ENCODE peak calls at places on chromosomes 13 and 19, in five cellular contexts. H is IMR-90, J is H54, W is adrenal gland, Q is heart left ventricle. M is an unnamed sample.

GRCh38 chr13:82571653-82572052 is 1310.6 kb downstream of the SLITRK1 start:
- DNase-seq in H (no peak), J (no peak), W (no peak), Q (no peak), M (no peak)

GRCh38 chr19:33075519-33075918 is 5.5 kb upstream of the GPATCH1 start:
- DNase-seq in H (no peak), J (no peak), W (no peak), Q (no peak), M (no peak)

GRCh38 chr13:30126903-30127428 is 180.4 kb downstream of the KATNAL1 start:
- DNase-seq in H (peak; percentile 61), J (no peak), W (no peak), Q (no peak), M (no peak)

GRCh38 chr19:45497791-45498190 is 452 bp upstream of the PPM1N start:
- DNase-seq in H (no peak), J (no peak), W (no peak), Q (no peak), M (peak; percentile 78)

GRCh38 chr13:54705738-54706137 is 1677.1 kb downstream of the OLFM4 start:
- DNase-seq in H (no peak), J (no peak), W (no peak), Q (no peak), M (no peak)

GRCh38 chr13:23866420-23867026 is 22.7 kb downstream of the MIPEP start:
- DNase-seq in H (peak; percentile 15), J (peak; percentile 9), W (no peak), Q (no peak), M (no peak)

GRCh38 chr19:3366761-3367571 is 583 bp downstream of the NFIC start:
- DNase-seq in H (no peak), J (no peak), W (peak; percentile 73), Q (no peak), M (peak; percentile 84)

GRCh38 chr13:44474122-44474910 is 100.7 kb downstream of the SERP2 start:
- DNase-seq in H (peak; percentile 17), J (no peak), W (no peak), Q (no peak), M (no peak)

GRCh38 chr19:28498404-28498976 is 714.5 kb downstream of the UQCRFS1 start:
- DNase-seq in H (no peak), J (no peak), W (no peak), Q (no peak), M (no peak)

GRCh38 chr19:18790566-18791314 is at the start of gene COMP:
- DNase-seq in H (no peak), J (no peak), W (no peak), Q (no peak), M (peak; percentile 58)

GRCh38 chr13:63288576-63288975 is 1872.9 kb upstream of the PCDH20 start:
- DNase-seq in H (peak; percentile 57), J (no peak), W (no peak), Q (no peak), M (no peak)

GRCh38 chr13:70253834-70254233 is 145.6 kb upstream of the KLHL1 start:
- DNase-seq in H (no peak), J (no peak), W (no peak), Q (no peak), M (no peak)

GRCh38 chr19:46786236-46787039 is 2.0 kb downstream of the SLC1A5 start:
- DNase-seq in H (peak; percentile 83), J (peak; percentile 60), W (peak; percentile 61), Q (peak; percentile 70), M (peak; percentile 86)

GRCh38 chr13:24293761-24294160 is 15.6 kb upstream of the C1QTNF9 start:
- DNase-seq in H (no peak), J (no peak), W (no peak), Q (no peak), M (no peak)

GRCh38 chr13:27857271-27857670 is 62.5 kb upstream of the PDX1 start:
- DNase-seq in H (no peak), J (no peak), W (no peak), Q (no peak), M (no peak)

GRCh38 chr13:113932060-113932459 is 41.8 kb downstream of the C13orf46 start:
- DNase-seq in H (no peak), J (no peak), W (no peak), Q (no peak), M (peak; percentile 6)

GRCh38 chr13:24982333-24982999 is 113.5 kb upstream of the PABPC3 start:
- DNase-seq in H (no peak), J (no peak), W (no peak), Q (peak; percentile 37), M (no peak)

GRCh38 chr19:53906211-53907192 is 2.6 kb upstream of the CACNG7 start:
- DNase-seq in H (no peak), J (peak; percentile 98), W (peak; percentile 33), Q (no peak), M (peak; percentile 89)

GRCh38 chr13:41345921-41346589 is 35.0 kb downstream of the NAA16 start:
- DNase-seq in H (peak; percentile 44), J (no peak), W (no peak), Q (no peak), M (no peak)

GRCh38 chr13:23851106-23851505 is 38.1 kb downstream of the MIPEP start:
- DNase-seq in H (peak; percentile 24), J (no peak), W (no peak), Q (no peak), M (no peak)

GRCh38 chr13:114007566-114007965 is 33.7 kb upstream of the C13orf46 start:
- DNase-seq in H (no peak), J (no peak), W (no peak), Q (no peak), M (peak; percentile 34)

DNA sequence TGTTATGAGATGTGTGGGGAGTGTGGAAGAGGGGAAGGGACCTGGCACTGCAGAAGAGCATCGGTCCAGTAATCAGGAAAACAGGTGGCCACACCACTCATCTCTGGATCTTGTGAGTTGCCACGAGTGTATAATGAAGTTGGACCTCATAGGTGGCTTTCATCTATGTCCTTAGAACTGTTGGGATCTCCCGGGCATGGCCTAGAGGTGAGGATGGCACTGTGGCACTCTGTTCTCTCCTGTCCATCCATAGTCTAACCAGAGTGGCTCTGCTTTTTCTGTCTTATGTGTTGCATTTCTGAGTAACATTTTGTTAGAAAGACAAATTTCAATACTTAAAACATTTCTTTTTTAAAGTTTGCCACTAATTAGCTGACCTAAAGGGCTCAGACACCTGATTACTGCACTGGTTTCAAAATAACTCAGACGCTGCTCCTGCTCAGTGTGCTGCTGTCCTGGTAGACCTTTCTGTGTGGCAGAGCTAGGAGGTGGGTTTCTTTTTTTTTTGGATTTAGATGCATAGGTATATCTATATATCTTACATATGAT is 5.5 kb downstream of the CNMD start:
- DNase-seq in H (no peak), J (no peak), W (no peak), Q (no peak), M (no peak)
- TF ChIP-seq POLR2A in H (no peak), J (no peak), W (no peak), Q (no peak), M (no peak)

GRCh38 chr19:2016041-2016807 is 710 bp upstream of the BTBD2 start:
- DNase-seq in H (peak; percentile 81), J (peak; percentile 82), W (peak; percentile 86), Q (peak; percentile 86), M (no peak)
- TF ChIP-seq POLR2A in H (no peak), J (no peak), W (no peak), Q (no peak), M (no peak)

GRCh38 chr19:49906879-49907564 is 10.3 kb upstream of the IL4I1 start:
- DNase-seq in H (no peak), J (no peak), W (no peak), Q (no peak), M (no peak)
- TF ChIP-seq POLR2A in H (no peak), J (no peak), W (no peak), Q (no peak), M (no peak)

GRCh38 chr19:40284251-40284500 is 969 bp downstream of the AKT2 start:
- DNase-seq in H (no peak), J (no peak), W (no peak), Q (no peak), M (no peak)

GRCh38 chr19:40284501-40285352 is at the start of gene AKT2:
- DNase-seq in H (peak; percentile 47), J (peak; percentile 72), W (no peak), Q (peak; percentile 72), M (peak; percentile 95)

GRCh38 chr19:40286674-40287421 is 1.7 kb upstream of the AKT2 start:
- DNase-seq in H (no peak), J (no peak), W (no peak), Q (no peak), M (no peak)

GRCh38 chr19:40286235-40286530 is 1.0 kb upstream of the AKT2 start:
- DNase-seq in H (no peak), J (no peak), W (no peak), Q (no peak), M (no peak)

GRCh38 chr19:40285353-40286234 is 449 bp upstream of the AKT2 start:
- DNase-seq in H (peak; percentile 99), J (peak; percentile 98), W (peak; percentile 99), Q (peak; percentile 99), M (peak; percentile 99)
- TF ChIP-seq POLR2A in H (peak; percentile 64), J (no peak), W (no peak), Q (peak; percentile 34), M (no peak)

DNA sequence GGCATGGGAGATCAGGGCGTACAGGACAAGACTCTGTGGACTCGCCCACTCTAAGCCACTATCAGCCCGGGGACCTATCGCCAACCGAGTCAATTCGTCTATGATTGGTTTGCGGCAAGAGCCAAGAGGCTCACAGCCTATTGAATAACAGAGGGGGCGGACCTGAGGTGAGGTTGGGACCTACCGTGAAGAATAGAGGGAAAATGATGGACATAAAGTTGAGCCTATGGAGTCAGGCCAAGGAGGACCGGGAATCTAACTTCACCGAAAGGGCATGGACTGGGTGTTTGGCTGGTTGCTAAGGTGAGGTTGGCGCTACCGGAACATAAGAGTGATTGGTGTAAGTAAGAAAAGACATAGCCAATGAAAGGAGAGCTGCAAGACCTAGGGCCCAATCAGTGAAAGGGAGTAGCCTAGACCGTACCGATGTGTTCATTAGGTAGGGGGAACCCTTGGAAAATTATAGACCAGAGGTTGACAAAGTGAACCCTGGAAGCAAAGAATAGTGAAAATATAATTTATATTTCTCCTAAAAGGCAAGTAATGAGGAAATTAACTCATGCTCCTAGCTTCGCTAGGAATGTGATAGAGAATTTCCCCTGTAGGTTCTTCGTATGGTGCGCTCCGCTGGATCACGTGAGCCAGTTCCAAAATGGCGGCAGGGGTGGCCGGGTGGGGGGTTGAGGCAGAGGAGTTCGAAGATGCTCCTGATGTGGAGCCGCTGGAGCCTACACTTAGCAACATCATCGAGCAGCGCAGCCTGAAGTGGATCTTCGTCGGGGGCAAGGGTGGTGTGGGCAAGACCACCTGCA is at the start of gene GET3:
- DNase-seq in H (peak; percentile 100), J (peak; percentile 95), W (peak; percentile 97), Q (peak; percentile 94), M (peak; percentile 93)
- TF ChIP-seq POLR2A in H (peak; percentile 85), J (peak; percentile 66), W (peak; percentile 46), Q (peak; percentile 38), M (no peak)

DNA sequence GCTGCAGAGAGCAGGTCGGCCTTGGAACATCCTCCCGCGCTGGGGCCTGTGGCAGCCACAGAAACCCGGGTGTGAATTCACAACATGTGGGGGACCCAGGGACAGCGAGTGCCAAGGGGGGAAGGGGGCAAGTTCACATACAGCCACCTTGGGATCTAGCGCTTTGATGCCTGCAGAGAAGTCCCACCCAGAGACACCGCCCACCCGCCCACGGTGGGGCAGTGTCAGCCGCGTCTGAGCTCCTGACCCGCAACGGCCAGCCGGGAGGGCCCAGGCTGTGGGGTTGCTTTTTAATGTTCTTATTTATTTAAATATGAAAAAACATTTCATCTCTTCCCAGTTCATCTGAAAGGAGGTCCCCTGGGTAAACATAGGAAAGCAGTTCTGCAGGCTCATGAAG is 12.9 kb downstream of the MYDGF start:
- DNase-seq in H (no peak), J (no peak), W (no peak), Q (no peak), M (no peak)
- TF ChIP-seq POLR2A in H (no peak), J (no peak), W (no peak), Q (no peak), M (no peak)